ENCODE peak calls at places on chromosomes 5 and 9, in eight cellular contexts. One of them, this sample, is unnamed. For H3K4me1, H3K36me3 and H3K27me3, the result is how much of the 10 kb centered on the place peaks cover.

GRCh38 chr9:24245988-24246387 is 299.7 kb downstream of the IZUMO3 start:
- DNase-seq in CD4-positive, alpha-beta memory T cell: no peak
- DNase-seq in naive thymus-derived CD4-positive, alpha-beta T cell: no peak
- DNase-seq in PC-9: no peak
- DNase-seq in heart left ventricle: no peak
- DNase-seq in SK-N-SH: peak
- DNase-seq in colonic mucosa: no peak
- DNase-seq in body of pancreas: no peak
- DNase-seq in this sample: no peak

GRCh38 chr5:110105692-110106091 is 416.0 kb downstream of the MAN2A1 start:
- DNase-seq in CD4-positive, alpha-beta memory T cell: no peak
- DNase-seq in PC-9: no peak
- DNase-seq in colonic mucosa: no peak
- DNase-seq in heart left ventricle: peak
- DNase-seq in SK-N-SH: no peak
- DNase-seq in body of pancreas: peak
- DNase-seq in naive thymus-derived CD4-positive, alpha-beta T cell: no peak
- DNase-seq in this sample: peak

GRCh38 chr9:129548571-129549135 is 72.2 kb downstream of the C9orf50 start:
- DNase-seq in colonic mucosa: no peak
- DNase-seq in CD4-positive, alpha-beta memory T cell: no peak
- DNase-seq in PC-9: no peak
- DNase-seq in SK-N-SH: no peak
- DNase-seq in naive thymus-derived CD4-positive, alpha-beta T cell: no peak
- DNase-seq in heart left ventricle: peak
- DNase-seq in body of pancreas: no peak
- DNase-seq in this sample: peak

GRCh38 chr5:14872070-14872989 is 752 bp upstream of the ANKH start:
- DNase-seq in naive thymus-derived CD4-positive, alpha-beta T cell: peak
- DNase-seq in body of pancreas: peak
- DNase-seq in colonic mucosa: peak
- DNase-seq in CD4-positive, alpha-beta memory T cell: peak
- DNase-seq in SK-N-SH: peak
- DNase-seq in heart left ventricle: peak
- DNase-seq in PC-9: no peak
- DNase-seq in this sample: peak

GRCh38 chr9:130672466-130672865 is 8.1 kb downstream of the PRDM12 start:
- DNase-seq in SK-N-SH: peak
- DNase-seq in CD4-positive, alpha-beta memory T cell: no peak
- DNase-seq in heart left ventricle: no peak
- DNase-seq in body of pancreas: no peak
- DNase-seq in naive thymus-derived CD4-positive, alpha-beta T cell: no peak
- DNase-seq in PC-9: no peak
- DNase-seq in colonic mucosa: no peak
- DNase-seq in this sample: no peak

GRCh38 chr5:135880278-135880677 is 15.4 kb downstream of the IL9 start:
- DNase-seq in CD4-positive, alpha-beta memory T cell: no peak
- DNase-seq in body of pancreas: no peak
- DNase-seq in heart left ventricle: no peak
- DNase-seq in colonic mucosa: no peak
- DNase-seq in naive thymus-derived CD4-positive, alpha-beta T cell: no peak
- DNase-seq in PC-9: no peak
- DNase-seq in SK-N-SH: peak
- DNase-seq in this sample: peak

GRCh38 chr9:4762889-4763521 is 22.0 kb upstream of the AK3 start:
- DNase-seq in naive thymus-derived CD4-positive, alpha-beta T cell: no peak
- DNase-seq in body of pancreas: no peak
- DNase-seq in CD4-positive, alpha-beta memory T cell: no peak
- DNase-seq in PC-9: no peak
- DNase-seq in colonic mucosa: peak
- DNase-seq in SK-N-SH: peak
- DNase-seq in heart left ventricle: peak
- DNase-seq in this sample: peak

GRCh38 chr9:115121140-115121710 is 3.3 kb upstream of the TNC start:
- DNase-seq in heart left ventricle: no peak
- DNase-seq in CD4-positive, alpha-beta memory T cell: no peak
- DNase-seq in body of pancreas: no peak
- DNase-seq in naive thymus-derived CD4-positive, alpha-beta T cell: no peak
- DNase-seq in PC-9: peak
- DNase-seq in SK-N-SH: no peak
- DNase-seq in colonic mucosa: no peak
- DNase-seq in this sample: no peak

GRCh38 chr5:16889203-16889971 is 46.7 kb downstream of the MYO10 start:
- DNase-seq in CD4-positive, alpha-beta memory T cell: no peak
- DNase-seq in SK-N-SH: no peak
- DNase-seq in naive thymus-derived CD4-positive, alpha-beta T cell: no peak
- DNase-seq in body of pancreas: no peak
- DNase-seq in heart left ventricle: no peak
- DNase-seq in colonic mucosa: no peak
- DNase-seq in PC-9: peak
- DNase-seq in this sample: no peak

GRCh38 chr5:54173251-54173650 is 137.1 kb downstream of the ARL15 start:
- DNase-seq in CD4-positive, alpha-beta memory T cell: no peak
- DNase-seq in naive thymus-derived CD4-positive, alpha-beta T cell: no peak
- DNase-seq in heart left ventricle: no peak
- DNase-seq in SK-N-SH: no peak
- DNase-seq in PC-9: no peak
- DNase-seq in colonic mucosa: no peak
- DNase-seq in body of pancreas: no peak
- DNase-seq in this sample: no peak

GRCh38 chr5:176895829-176896228 is 3.3 kb downstream of the HK3 start:
- DNase-seq in heart left ventricle: no peak
- DNase-seq in PC-9: no peak
- DNase-seq in colonic mucosa: no peak
- DNase-seq in naive thymus-derived CD4-positive, alpha-beta T cell: no peak
- DNase-seq in SK-N-SH: no peak
- DNase-seq in CD4-positive, alpha-beta memory T cell: no peak
- DNase-seq in body of pancreas: no peak
- DNase-seq in this sample: no peak

GRCh38 chr5:134175874-134176522 is 752 bp downstream of the SKP1 start:
- DNase-seq in heart left ventricle: no peak
- DNase-seq in naive thymus-derived CD4-positive, alpha-beta T cell: no peak
- DNase-seq in colonic mucosa: peak
- DNase-seq in body of pancreas: peak
- DNase-seq in PC-9: no peak
- DNase-seq in SK-N-SH: no peak
- DNase-seq in CD4-positive, alpha-beta memory T cell: no peak
- DNase-seq in this sample: no peak

GRCh38 chr5:147208134-147208533 is 26.7 kb upstream of the STK32A start:
- DNase-seq in colonic mucosa: no peak
- DNase-seq in SK-N-SH: no peak
- DNase-seq in body of pancreas: no peak
- DNase-seq in naive thymus-derived CD4-positive, alpha-beta T cell: no peak
- DNase-seq in heart left ventricle: no peak
- DNase-seq in CD4-positive, alpha-beta memory T cell: no peak
- DNase-seq in PC-9: no peak
- DNase-seq in this sample: no peak

GRCh38 chr5:150918613-150919012 is 13.8 kb upstream of the ZNF300 start:
- DNase-seq in colonic mucosa: no peak
- DNase-seq in SK-N-SH: peak
- DNase-seq in CD4-positive, alpha-beta memory T cell: no peak
- DNase-seq in naive thymus-derived CD4-positive, alpha-beta T cell: no peak
- DNase-seq in PC-9: no peak
- DNase-seq in heart left ventricle: no peak
- DNase-seq in body of pancreas: no peak
- DNase-seq in this sample: no peak

GRCh38 chr9:14170973-14171596 is 142.9 kb downstream of the NFIB start:
- DNase-seq in SK-N-SH: no peak
- DNase-seq in naive thymus-derived CD4-positive, alpha-beta T cell: no peak
- DNase-seq in colonic mucosa: no peak
- DNase-seq in PC-9: peak
- DNase-seq in CD4-positive, alpha-beta memory T cell: no peak
- DNase-seq in heart left ventricle: no peak
- DNase-seq in body of pancreas: no peak
- DNase-seq in this sample: no peak

GRCh38 chr9:107694390-107694789 is 204.8 kb upstream of the KLF4 start:
- DNase-seq in SK-N-SH: no peak
- DNase-seq in colonic mucosa: no peak
- DNase-seq in heart left ventricle: no peak
- DNase-seq in body of pancreas: no peak
- DNase-seq in CD4-positive, alpha-beta memory T cell: no peak
- DNase-seq in PC-9: no peak
- DNase-seq in naive thymus-derived CD4-positive, alpha-beta T cell: no peak
- DNase-seq in this sample: no peak

GRCh38 chr5:67986761-67987160 is 228.8 kb upstream of the PIK3R1 start:
- DNase-seq in body of pancreas: no peak
- DNase-seq in naive thymus-derived CD4-positive, alpha-beta T cell: no peak
- DNase-seq in SK-N-SH: no peak
- DNase-seq in CD4-positive, alpha-beta memory T cell: no peak
- DNase-seq in colonic mucosa: no peak
- DNase-seq in PC-9: no peak
- DNase-seq in heart left ventricle: no peak
- DNase-seq in this sample: no peak

GRCh38 chr5:115209279-115209678 is 39.6 kb upstream of the TRIM36 start:
- DNase-seq in colonic mucosa: no peak
- DNase-seq in heart left ventricle: peak
- DNase-seq in body of pancreas: peak
- DNase-seq in SK-N-SH: no peak
- DNase-seq in CD4-positive, alpha-beta memory T cell: peak
- DNase-seq in PC-9: no peak
- DNase-seq in naive thymus-derived CD4-positive, alpha-beta T cell: no peak
- DNase-seq in this sample: no peak

GRCh38 chr5:88827997-88828396 is 55.0 kb downstream of the MEF2C start:
- DNase-seq in SK-N-SH: no peak
- DNase-seq in naive thymus-derived CD4-positive, alpha-beta T cell: no peak
- DNase-seq in PC-9: no peak
- DNase-seq in body of pancreas: no peak
- DNase-seq in colonic mucosa: no peak
- DNase-seq in CD4-positive, alpha-beta memory T cell: no peak
- DNase-seq in heart left ventricle: no peak
- DNase-seq in this sample: no peak

GRCh38 chr5:17217421-17218352 is at the start of gene BASP1:
- DNase-seq in CD4-positive, alpha-beta memory T cell: no peak
- DNase-seq in naive thymus-derived CD4-positive, alpha-beta T cell: peak
- DNase-seq in SK-N-SH: peak
- DNase-seq in heart left ventricle: peak
- DNase-seq in PC-9: no peak
- DNase-seq in colonic mucosa: peak
- DNase-seq in body of pancreas: peak
- DNase-seq in this sample: no peak

GRCh38 chr5:143693691-143694252 is 118.2 kb upstream of the HMHB1 start:
- DNase-seq in PC-9: no peak
- DNase-seq in body of pancreas: no peak
- DNase-seq in CD4-positive, alpha-beta memory T cell: no peak
- DNase-seq in naive thymus-derived CD4-positive, alpha-beta T cell: no peak
- DNase-seq in heart left ventricle: no peak
- DNase-seq in SK-N-SH: no peak
- DNase-seq in colonic mucosa: no peak
- DNase-seq in this sample: no peak

GRCh38 chr5:102796014-102796413 is 40.9 kb downstream of the PAM start:
- DNase-seq in naive thymus-derived CD4-positive, alpha-beta T cell: no peak
- DNase-seq in heart left ventricle: no peak
- DNase-seq in CD4-positive, alpha-beta memory T cell: no peak
- DNase-seq in colonic mucosa: no peak
- DNase-seq in SK-N-SH: no peak
- DNase-seq in body of pancreas: no peak
- DNase-seq in PC-9: no peak
- DNase-seq in this sample: no peak

GRCh38 chr5:157865844-157866243 is 6.9 kb upstream of the CLINT1 start:
- DNase-seq in colonic mucosa: no peak
- DNase-seq in heart left ventricle: no peak
- DNase-seq in PC-9: peak
- DNase-seq in body of pancreas: no peak
- DNase-seq in SK-N-SH: no peak
- DNase-seq in naive thymus-derived CD4-positive, alpha-beta T cell: no peak
- DNase-seq in CD4-positive, alpha-beta memory T cell: no peak
- DNase-seq in this sample: no peak

GRCh38 chr5:172186114-172186695 is 1.8 kb downstream of the STK10 start:
- DNase-seq in naive thymus-derived CD4-positive, alpha-beta T cell: no peak
- DNase-seq in CD4-positive, alpha-beta memory T cell: peak
- DNase-seq in colonic mucosa: no peak
- DNase-seq in PC-9: no peak
- DNase-seq in heart left ventricle: no peak
- DNase-seq in body of pancreas: no peak
- DNase-seq in SK-N-SH: no peak
- DNase-seq in this sample: no peak
- H3K4me1 ChIP-seq in naive thymus-derived CD4-positive, alpha-beta T cell: under half
- H3K4me1 ChIP-seq in CD4-positive, alpha-beta memory T cell: under half
- H3K4me1 ChIP-seq in colonic mucosa: under half
- H3K4me1 ChIP-seq in PC-9: under half
- H3K4me1 ChIP-seq in heart left ventricle: under half
- H3K4me1 ChIP-seq in body of pancreas: under half
- H3K4me1 ChIP-seq in SK-N-SH: under half
- H3K4me1 ChIP-seq in this sample: under half

DNA sequence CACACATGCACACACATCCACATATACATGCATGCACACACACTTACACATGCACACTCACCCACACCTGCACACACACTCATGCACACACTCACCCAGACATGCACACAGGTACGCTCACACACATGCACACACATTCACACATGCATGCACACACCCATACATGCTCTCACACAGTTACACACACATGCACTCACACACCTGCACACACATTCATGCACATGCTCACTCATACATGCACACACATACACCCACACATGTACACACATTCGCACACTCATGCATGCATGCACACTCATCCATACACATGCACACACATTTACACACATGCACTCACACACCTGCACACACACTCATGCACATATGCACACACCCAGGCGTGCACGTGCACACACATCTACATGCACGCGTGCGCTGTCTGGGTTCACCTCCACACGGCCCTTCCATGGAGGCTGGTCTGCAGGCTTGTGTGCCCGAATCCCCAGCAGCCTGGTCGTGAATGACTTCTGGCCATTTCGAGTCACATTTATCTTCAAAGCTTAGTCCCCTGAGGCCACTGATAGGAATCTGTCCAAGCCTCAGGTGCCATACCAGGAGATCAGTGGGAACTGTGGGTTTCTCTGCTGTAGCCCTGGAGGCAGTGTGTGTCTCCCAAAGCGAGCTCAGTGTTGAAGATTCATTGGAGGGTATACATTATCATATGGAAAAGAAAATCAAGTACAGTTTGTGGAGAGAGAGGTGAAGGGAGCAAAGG is 103.1 kb downstream of the COL5A1 start:
- DNase-seq in colonic mucosa: no peak
- DNase-seq in PC-9: no peak
- DNase-seq in SK-N-SH: no peak
- DNase-seq in heart left ventricle: no peak
- DNase-seq in body of pancreas: no peak
- DNase-seq in CD4-positive, alpha-beta memory T cell: no peak
- DNase-seq in naive thymus-derived CD4-positive, alpha-beta T cell: no peak
- DNase-seq in this sample: no peak
- H3K36me3 ChIP-seq in colonic mucosa: under half
- H3K36me3 ChIP-seq in PC-9: under half
- H3K36me3 ChIP-seq in SK-N-SH: under half
- H3K36me3 ChIP-seq in heart left ventricle: under half
- H3K36me3 ChIP-seq in body of pancreas: under half
- H3K36me3 ChIP-seq in CD4-positive, alpha-beta memory T cell: under half
- H3K36me3 ChIP-seq in naive thymus-derived CD4-positive, alpha-beta T cell: under half
- H3K36me3 ChIP-seq in this sample: half or more

GRCh38 chr9:133587466-133587865 is 21.7 kb downstream of the FAM163B start:
- DNase-seq in CD4-positive, alpha-beta memory T cell: no peak
- DNase-seq in colonic mucosa: no peak
- DNase-seq in body of pancreas: no peak
- DNase-seq in naive thymus-derived CD4-positive, alpha-beta T cell: no peak
- DNase-seq in heart left ventricle: no peak
- DNase-seq in SK-N-SH: no peak
- DNase-seq in PC-9: no peak
- DNase-seq in this sample: no peak
- H3K27me3 ChIP-seq in CD4-positive, alpha-beta memory T cell: under half
- H3K27me3 ChIP-seq in colonic mucosa: under half
- H3K27me3 ChIP-seq in body of pancreas: under half
- H3K27me3 ChIP-seq in naive thymus-derived CD4-positive, alpha-beta T cell: under half
- H3K27me3 ChIP-seq in heart left ventricle: under half
- H3K27me3 ChIP-seq in SK-N-SH: under half
- H3K27me3 ChIP-seq in PC-9: half or more
- H3K27me3 ChIP-seq in this sample: under half

GRCh38 chr9:135992486-135993408 is 31.6 kb upstream of the UBAC1 start:
- DNase-seq in colonic mucosa: peak
- DNase-seq in SK-N-SH: peak
- DNase-seq in naive thymus-derived CD4-positive, alpha-beta T cell: peak
- DNase-seq in PC-9: no peak
- DNase-seq in body of pancreas: peak
- DNase-seq in CD4-positive, alpha-beta memory T cell: peak
- DNase-seq in heart left ventricle: peak
- DNase-seq in this sample: no peak
- H3K4me1 ChIP-seq in colonic mucosa: under half
- H3K4me1 ChIP-seq in SK-N-SH: under half
- H3K4me1 ChIP-seq in naive thymus-derived CD4-positive, alpha-beta T cell: under half
- H3K4me1 ChIP-seq in PC-9: under half
- H3K4me1 ChIP-seq in body of pancreas: under half
- H3K4me1 ChIP-seq in CD4-positive, alpha-beta memory T cell: under half
- H3K4me1 ChIP-seq in heart left ventricle: under half
- H3K4me1 ChIP-seq in this sample: under half